ENCODE peak calls at places on chromosomes 12 and 14, in ten cellular contexts. One of them, this sample, is unnamed.

GRCh38 chr14:53764846-53765245 is 191.8 kb downstream of the BMP4 start:
- DNase-seq in GOT3: no peak
- DNase-seq in NCI-H1105: no peak
- DNase-seq in activated T-cell treated with anti-CD3 and anti-CD28 coated beads for 1 hour: no peak
- DNase-seq in GM04503: no peak
- DNase-seq in stimulated activated naive CD4-positive, alpha-beta T cell: no peak
- DNase-seq in A549: no peak
- DNase-seq in GM12865: no peak
- DNase-seq in H9: no peak
- DNase-seq in T-helper 1 cell: no peak
- DNase-seq in this sample: no peak

GRCh38 chr12:74412607-74413230 is 124.9 kb upstream of the ATXN7L3B start:
- DNase-seq in GOT3: no peak
- DNase-seq in NCI-H1105: peak
- DNase-seq in activated T-cell treated with anti-CD3 and anti-CD28 coated beads for 1 hour: no peak
- DNase-seq in GM04503: no peak
- DNase-seq in stimulated activated naive CD4-positive, alpha-beta T cell: no peak
- DNase-seq in A549: peak
- DNase-seq in GM12865: peak
- DNase-seq in H9: no peak
- DNase-seq in T-helper 1 cell: peak
- DNase-seq in this sample: peak

GRCh38 chr12:118741196-118741595 is 240.1 kb upstream of the SRRM4 start:
- DNase-seq in GOT3: no peak
- DNase-seq in NCI-H1105: no peak
- DNase-seq in activated T-cell treated with anti-CD3 and anti-CD28 coated beads for 1 hour: no peak
- DNase-seq in GM04503: no peak
- DNase-seq in stimulated activated naive CD4-positive, alpha-beta T cell: no peak
- DNase-seq in A549: no peak
- DNase-seq in GM12865: no peak
- DNase-seq in H9: no peak
- DNase-seq in T-helper 1 cell: no peak
- DNase-seq in this sample: no peak

GRCh38 chr12:85281947-85282312 is 1.9 kb downstream of the ALX1 start:
- DNase-seq in GOT3: no peak
- DNase-seq in NCI-H1105: no peak
- DNase-seq in activated T-cell treated with anti-CD3 and anti-CD28 coated beads for 1 hour: no peak
- DNase-seq in GM04503: no peak
- DNase-seq in stimulated activated naive CD4-positive, alpha-beta T cell: no peak
- DNase-seq in A549: no peak
- DNase-seq in GM12865: no peak
- DNase-seq in H9: no peak
- DNase-seq in T-helper 1 cell: no peak
- DNase-seq in this sample: no peak

GRCh38 chr12:82625523-82625922 is 61.2 kb upstream of the TMTC2 start:
- DNase-seq in GOT3: no peak
- DNase-seq in NCI-H1105: peak
- DNase-seq in activated T-cell treated with anti-CD3 and anti-CD28 coated beads for 1 hour: no peak
- DNase-seq in GM04503: no peak
- DNase-seq in stimulated activated naive CD4-positive, alpha-beta T cell: no peak
- DNase-seq in A549: no peak
- DNase-seq in GM12865: no peak
- DNase-seq in H9: no peak
- DNase-seq in T-helper 1 cell: no peak
- DNase-seq in this sample: no peak

GRCh38 chr12:95738024-95738611 is 52.4 kb downstream of the NTN4 start:
- DNase-seq in GOT3: no peak
- DNase-seq in NCI-H1105: no peak
- DNase-seq in activated T-cell treated with anti-CD3 and anti-CD28 coated beads for 1 hour: no peak
- DNase-seq in GM04503: no peak
- DNase-seq in stimulated activated naive CD4-positive, alpha-beta T cell: no peak
- DNase-seq in A549: no peak
- DNase-seq in GM12865: no peak
- DNase-seq in H9: no peak
- DNase-seq in T-helper 1 cell: no peak
- DNase-seq in this sample: no peak

GRCh38 chr12:104576980-104577925 is 120.5 kb downstream of the CHST11 start:
- DNase-seq in GOT3: no peak
- DNase-seq in NCI-H1105: no peak
- DNase-seq in activated T-cell treated with anti-CD3 and anti-CD28 coated beads for 1 hour: no peak
- DNase-seq in GM04503: no peak
- DNase-seq in stimulated activated naive CD4-positive, alpha-beta T cell: no peak
- DNase-seq in A549: no peak
- DNase-seq in GM12865: no peak
- DNase-seq in H9: no peak
- DNase-seq in T-helper 1 cell: no peak
- DNase-seq in this sample: no peak

GRCh38 chr12:9872743-9873142 is 3.6 kb upstream of the CLEC2B start:
- DNase-seq in GOT3: no peak
- DNase-seq in NCI-H1105: peak
- DNase-seq in activated T-cell treated with anti-CD3 and anti-CD28 coated beads for 1 hour: no peak
- DNase-seq in GM04503: no peak
- DNase-seq in stimulated activated naive CD4-positive, alpha-beta T cell: no peak
- DNase-seq in A549: no peak
- DNase-seq in GM12865: no peak
- DNase-seq in H9: peak
- DNase-seq in T-helper 1 cell: no peak
- DNase-seq in this sample: no peak

GRCh38 chr12:55673638-55674037 is 34.1 kb downstream of the ITGA7 start:
- DNase-seq in GOT3: no peak
- DNase-seq in NCI-H1105: no peak
- DNase-seq in activated T-cell treated with anti-CD3 and anti-CD28 coated beads for 1 hour: no peak
- DNase-seq in GM04503: no peak
- DNase-seq in stimulated activated naive CD4-positive, alpha-beta T cell: no peak
- DNase-seq in A549: no peak
- DNase-seq in GM12865: peak
- DNase-seq in H9: no peak
- DNase-seq in T-helper 1 cell: no peak
- DNase-seq in this sample: no peak

GRCh38 chr12:117790948-117791347 is 177.8 kb downstream of the KSR2 start:
- DNase-seq in GOT3: no peak
- DNase-seq in NCI-H1105: no peak
- DNase-seq in activated T-cell treated with anti-CD3 and anti-CD28 coated beads for 1 hour: no peak
- DNase-seq in GM04503: no peak
- DNase-seq in stimulated activated naive CD4-positive, alpha-beta T cell: no peak
- DNase-seq in A549: no peak
- DNase-seq in GM12865: no peak
- DNase-seq in H9: no peak
- DNase-seq in T-helper 1 cell: no peak
- DNase-seq in this sample: no peak

GRCh38 chr12:10395390-10395998 is 5.7 kb upstream of the KLRK1 start:
- DNase-seq in GOT3: no peak
- DNase-seq in NCI-H1105: no peak
- DNase-seq in activated T-cell treated with anti-CD3 and anti-CD28 coated beads for 1 hour: no peak
- DNase-seq in GM04503: peak
- DNase-seq in stimulated activated naive CD4-positive, alpha-beta T cell: no peak
- DNase-seq in A549: peak
- DNase-seq in GM12865: peak
- DNase-seq in H9: peak
- DNase-seq in T-helper 1 cell: no peak
- DNase-seq in this sample: peak

GRCh38 chr14:92507174-92507768 is 6.3 kb upstream of the RIN3 start:
- DNase-seq in GOT3: no peak
- DNase-seq in NCI-H1105: peak
- DNase-seq in activated T-cell treated with anti-CD3 and anti-CD28 coated beads for 1 hour: no peak
- DNase-seq in GM04503: no peak
- DNase-seq in stimulated activated naive CD4-positive, alpha-beta T cell: no peak
- DNase-seq in A549: no peak
- DNase-seq in GM12865: peak
- DNase-seq in H9: no peak
- DNase-seq in T-helper 1 cell: no peak
- DNase-seq in this sample: no peak

GRCh38 chr14:71645656-71646055 is 286.6 kb upstream of the RGS6 start:
- DNase-seq in GOT3: no peak
- DNase-seq in NCI-H1105: no peak
- DNase-seq in activated T-cell treated with anti-CD3 and anti-CD28 coated beads for 1 hour: no peak
- DNase-seq in GM04503: peak
- DNase-seq in stimulated activated naive CD4-positive, alpha-beta T cell: no peak
- DNase-seq in A549: peak
- DNase-seq in GM12865: no peak
- DNase-seq in H9: no peak
- DNase-seq in T-helper 1 cell: no peak
- DNase-seq in this sample: no peak

GRCh38 chr14:104280902-104281767 is 142.7 kb downstream of the KIF26A start:
- DNase-seq in GOT3: no peak
- DNase-seq in NCI-H1105: no peak
- DNase-seq in activated T-cell treated with anti-CD3 and anti-CD28 coated beads for 1 hour: no peak
- DNase-seq in GM04503: no peak
- DNase-seq in stimulated activated naive CD4-positive, alpha-beta T cell: no peak
- DNase-seq in A549: no peak
- DNase-seq in GM12865: no peak
- DNase-seq in H9: peak
- DNase-seq in T-helper 1 cell: no peak
- DNase-seq in this sample: no peak